ENCODE peak calls at places on chromosomes 11 and 22, in seven cellular contexts. One of them, this sample, is unnamed.

GRCh38 chr11:112523477-112523876 is 262.8 kb upstream of the PLET1 start:
- DNase-seq in pancreas: peak; percentile 47
- DNase-seq in GM12865: no peak
- DNase-seq in spleen: no peak
- DNase-seq in left lung: no peak
- DNase-seq in brain microvascular endothelial cell: no peak
- DNase-seq in lung: no peak
- DNase-seq in this sample: no peak

GRCh38 chr22:19842386-19843106 is 12.1 kb downstream of the GNB1L start:
- DNase-seq in brain microvascular endothelial cell: no peak
- DNase-seq in spleen: no peak
- DNase-seq in lung: no peak
- DNase-seq in GM12865: no peak
- DNase-seq in left lung: no peak
- DNase-seq in pancreas: no peak
- DNase-seq in this sample: no peak

GRCh38 chr11:23236846-23237550 is 376.7 kb upstream of the CCDC179 start:
- DNase-seq in GM12865: no peak
- DNase-seq in brain microvascular endothelial cell: peak; percentile 36
- DNase-seq in left lung: no peak
- DNase-seq in spleen: no peak
- DNase-seq in pancreas: no peak
- DNase-seq in lung: no peak
- DNase-seq in this sample: no peak

GRCh38 chr22:31451709-31452571 is 37.7 kb downstream of the EIF4ENIF1 start:
- DNase-seq in pancreas: no peak
- DNase-seq in spleen: no peak
- DNase-seq in brain microvascular endothelial cell: peak; percentile 62
- DNase-seq in GM12865: peak; percentile 65
- DNase-seq in lung: no peak
- DNase-seq in left lung: no peak
- DNase-seq in this sample: no peak

GRCh38 chr11:45089845-45090499 is 56.5 kb upstream of the PRDM11 start:
- DNase-seq in spleen: no peak
- DNase-seq in lung: no peak
- DNase-seq in brain microvascular endothelial cell: peak; percentile 25
- DNase-seq in left lung: no peak
- DNase-seq in GM12865: no peak
- DNase-seq in pancreas: no peak
- DNase-seq in this sample: no peak

GRCh38 chr11:120633630-120634374 is 122.3 kb downstream of the GRIK4 start:
- DNase-seq in left lung: no peak
- DNase-seq in brain microvascular endothelial cell: no peak
- DNase-seq in lung: no peak
- DNase-seq in pancreas: no peak
- DNase-seq in spleen: no peak
- DNase-seq in GM12865: no peak
- DNase-seq in this sample: no peak

GRCh38 chr11:2791139-2791520 is 91.3 kb upstream of the KCNQ1OT1 start:
- DNase-seq in left lung: peak; percentile 43
- DNase-seq in brain microvascular endothelial cell: no peak
- DNase-seq in GM12865: no peak
- DNase-seq in spleen: peak; percentile 66
- DNase-seq in lung: no peak
- DNase-seq in pancreas: peak; percentile 23
- DNase-seq in this sample: no peak

GRCh38 chr11:130478204-130478701 is 29.8 kb downstream of the ADAMTS15 start:
- DNase-seq in GM12865: no peak
- DNase-seq in left lung: peak; percentile 56
- DNase-seq in brain microvascular endothelial cell: peak; percentile 89
- DNase-seq in pancreas: peak; percentile 48
- DNase-seq in spleen: no peak
- DNase-seq in lung: peak; percentile 68
- DNase-seq in this sample: peak; percentile 46

GRCh38 chr22:39820266-39820665 is 73.3 kb downstream of the ENTHD1 start:
- DNase-seq in spleen: no peak
- DNase-seq in GM12865: no peak
- DNase-seq in brain microvascular endothelial cell: peak; percentile 76
- DNase-seq in pancreas: no peak
- DNase-seq in left lung: no peak
- DNase-seq in lung: no peak
- DNase-seq in this sample: peak; percentile 13

GRCh38 chr22:19375435-19375834 is 56.1 kb downstream of the HIRA start:
- DNase-seq in lung: no peak
- DNase-seq in GM12865: no peak
- DNase-seq in pancreas: no peak
- DNase-seq in spleen: no peak
- DNase-seq in left lung: no peak
- DNase-seq in brain microvascular endothelial cell: no peak
- DNase-seq in this sample: no peak

GRCh38 chr11:118001494-118001971 is 15.3 kb downstream of the IL10RA start:
- DNase-seq in brain microvascular endothelial cell: no peak
- DNase-seq in left lung: no peak
- DNase-seq in lung: no peak
- DNase-seq in GM12865: no peak
- DNase-seq in pancreas: no peak
- DNase-seq in spleen: no peak
- DNase-seq in this sample: no peak

GRCh38 chr11:118002010-118002540 is 15.9 kb downstream of the IL10RA start:
- DNase-seq in brain microvascular endothelial cell: no peak
- DNase-seq in spleen: peak; percentile 72
- DNase-seq in lung: no peak
- DNase-seq in left lung: no peak
- DNase-seq in GM12865: no peak
- DNase-seq in pancreas: no peak
- DNase-seq in this sample: no peak

GRCh38 chr11:118003021-118003423 is 16.8 kb downstream of the IL10RA start:
- DNase-seq in left lung: no peak
- DNase-seq in GM12865: peak; percentile 63
- DNase-seq in lung: no peak
- DNase-seq in brain microvascular endothelial cell: no peak
- DNase-seq in pancreas: no peak
- DNase-seq in spleen: peak; percentile 83
- DNase-seq in this sample: no peak

GRCh38 chr11:118003456-118003855 is 17.3 kb downstream of the IL10RA start:
- DNase-seq in brain microvascular endothelial cell: no peak
- DNase-seq in pancreas: no peak
- DNase-seq in spleen: no peak
- DNase-seq in lung: no peak
- DNase-seq in GM12865: no peak
- DNase-seq in left lung: no peak
- DNase-seq in this sample: no peak

DNA sequence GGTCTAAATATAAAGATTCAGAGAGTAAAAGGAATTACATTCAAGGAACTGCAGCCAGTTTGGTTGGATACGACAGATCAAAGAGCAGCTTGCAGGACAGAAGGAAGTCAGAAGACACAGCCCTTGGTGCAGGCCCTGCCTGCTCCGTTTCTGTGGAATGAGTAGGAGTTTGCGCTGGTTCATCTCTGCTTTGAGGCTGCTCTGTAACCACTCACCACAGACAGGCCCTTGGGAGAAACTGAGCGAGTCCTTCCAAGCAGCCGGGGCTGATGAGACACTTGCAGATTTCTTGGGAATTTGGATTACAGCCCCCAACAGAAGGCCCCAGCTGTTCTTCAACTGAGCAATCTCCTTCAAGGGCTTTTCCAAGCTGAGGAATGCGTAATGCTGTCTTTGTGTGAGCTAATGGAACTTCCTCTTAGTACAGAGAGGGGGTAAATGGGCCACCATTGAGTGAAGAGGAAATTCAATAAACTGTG is 16.4 kb downstream of the IL10RA start:
- DNase-seq in lung: peak; percentile 41
- DNase-seq in pancreas: no peak
- DNase-seq in GM12865: no peak
- DNase-seq in left lung: no peak
- DNase-seq in brain microvascular endothelial cell: no peak
- DNase-seq in spleen: peak; percentile 71
- DNase-seq in this sample: no peak
- H3K4me3 ChIP-seq in lung: no peak overlapping the region
- H3K4me3 ChIP-seq in pancreas: no peak overlapping the region
- H3K4me3 ChIP-seq in GM12865: no peak overlapping the region
- H3K4me3 ChIP-seq in left lung: no peak overlapping the region
- H3K4me3 ChIP-seq in brain microvascular endothelial cell: no peak overlapping the region
- H3K4me3 ChIP-seq in spleen: no peak overlapping the region
- H3K4me3 ChIP-seq in this sample: no peak overlapping the region

GRCh38 chr11:29530961-29531360 is 485.9 kb downstream of the KCNA4 start:
- DNase-seq in GM12865: no peak
- DNase-seq in left lung: no peak
- DNase-seq in pancreas: no peak
- DNase-seq in brain microvascular endothelial cell: no peak
- DNase-seq in spleen: no peak
- DNase-seq in lung: no peak
- DNase-seq in this sample: no peak

GRCh38 chr11:29527391-29527936 is 489.4 kb downstream of the KCNA4 start:
- DNase-seq in brain microvascular endothelial cell: peak; percentile 79
- DNase-seq in GM12865: peak; percentile 35
- DNase-seq in pancreas: no peak
- DNase-seq in left lung: no peak
- DNase-seq in spleen: no peak
- DNase-seq in lung: no peak
- DNase-seq in this sample: peak; percentile 66
- TF ChIP-seq CTCF in brain microvascular endothelial cell: peak; percentile 82
- TF ChIP-seq CTCF in GM12865: peak; percentile 26
- TF ChIP-seq CTCF in pancreas: no peak
- TF ChIP-seq CTCF in left lung: no peak
- TF ChIP-seq CTCF in spleen: peak; percentile 15
- TF ChIP-seq CTCF in lung: no peak
- TF ChIP-seq CTCF in this sample: peak; percentile 59

GRCh38 chr11:96658436-96658835 is 268.6 kb downstream of the JRKL start:
- DNase-seq in left lung: no peak
- DNase-seq in GM12865: no peak
- DNase-seq in pancreas: no peak
- DNase-seq in spleen: no peak
- DNase-seq in lung: no peak
- DNase-seq in brain microvascular endothelial cell: no peak
- DNase-seq in this sample: no peak
- H3K4me3 ChIP-seq in left lung: no peak overlapping the region
- H3K4me3 ChIP-seq in GM12865: no peak overlapping the region
- H3K4me3 ChIP-seq in pancreas: no peak overlapping the region
- H3K4me3 ChIP-seq in spleen: no peak overlapping the region
- H3K4me3 ChIP-seq in lung: no peak overlapping the region
- H3K4me3 ChIP-seq in brain microvascular endothelial cell: no peak overlapping the region
- H3K4me3 ChIP-seq in this sample: no peak overlapping the region

DNA sequence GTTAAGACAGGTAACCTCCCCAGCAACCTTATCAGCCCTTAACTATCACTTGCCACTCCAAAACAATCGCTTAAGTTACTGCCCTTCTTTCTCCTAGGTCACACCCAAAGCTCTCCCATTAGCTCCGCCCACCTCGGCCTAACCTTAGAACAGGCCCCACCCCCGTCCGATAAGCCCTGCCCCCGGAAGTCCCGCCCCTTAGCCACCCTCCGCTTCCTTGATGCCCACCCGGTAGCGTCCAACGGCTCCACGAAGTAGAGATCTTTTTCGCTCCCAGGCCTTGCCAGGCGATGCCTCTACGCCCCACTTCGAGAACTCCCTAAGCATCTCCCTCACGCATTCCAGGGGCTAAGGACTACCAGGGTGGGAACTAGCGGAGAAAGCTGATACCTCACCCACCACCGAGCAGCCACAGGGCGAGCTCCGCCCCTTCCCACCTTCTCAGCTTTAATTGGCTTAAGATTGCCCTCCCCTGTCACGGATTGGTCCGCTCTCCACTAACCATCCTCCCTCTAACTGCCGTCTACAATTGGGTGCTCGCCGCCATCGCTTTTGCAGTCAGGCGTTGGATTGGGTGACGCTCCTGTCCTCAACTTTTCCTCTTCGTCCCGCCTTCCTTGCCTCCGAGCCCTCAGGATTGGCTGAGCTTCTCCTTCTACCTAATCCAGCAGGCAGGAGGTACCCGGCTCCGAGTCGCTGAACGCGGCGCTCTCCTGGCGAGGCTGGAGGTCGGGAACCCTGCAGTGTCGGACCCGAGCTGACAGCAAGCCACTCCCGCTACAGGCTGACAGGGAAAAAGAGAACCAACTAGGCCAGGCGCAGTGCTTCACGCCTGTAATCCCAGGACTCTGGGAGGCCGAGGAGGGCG is at the start of gene ZBTB3:
- DNase-seq in pancreas: peak; percentile 97
- DNase-seq in left lung: peak; percentile 98
- DNase-seq in GM12865: peak; percentile 100
- DNase-seq in lung: peak; percentile 98
- DNase-seq in spleen: peak; percentile 97
- DNase-seq in brain microvascular endothelial cell: peak; percentile 99
- DNase-seq in this sample: peak; percentile 99
- TF ChIP-seq CTCF in pancreas: no peak
- TF ChIP-seq CTCF in left lung: no peak
- TF ChIP-seq CTCF in GM12865: no peak
- TF ChIP-seq CTCF in lung: no peak
- TF ChIP-seq CTCF in spleen: no peak
- TF ChIP-seq CTCF in brain microvascular endothelial cell: no peak
- TF ChIP-seq CTCF in this sample: no peak